ENCODE peak calls at places on chromosomes 5 and 9, in six cellular contexts. P is neuronal stem cell, U is NT2/D1, N is mammary epithelial cell, Z is IMR-90, O is colonic mucosa. W is an unnamed sample. For H3K4me1 and H3K36me3, the result is how much of the 10 kb centered on the place peaks cover.

GRCh38 chr5:159040181-159040580 is 59.5 kb downstream of the EBF1 start:
- DNase-seq in P (no peak), U (no peak), N (no peak), Z (no peak), O (no peak), W (no peak)

GRCh38 chr5:33530183-33530962 is 89.6 kb downstream of the TARS1 start:
- DNase-seq in P (no peak), U (no peak), N (no peak), Z (no peak), O (no peak), W (no peak)

GRCh38 chr5:88298425-88298824 is 29.8 kb upstream of the TMEM161B start:
- DNase-seq in P (no peak), U (no peak), N (peak), Z (peak), O (no peak), W (peak)

GRCh38 chr9:111037744-111038335 is 430 bp downstream of the LPAR1 start:
- DNase-seq in P (peak), U (no peak), N (peak), Z (peak), O (peak), W (peak)

GRCh38 chr5:172007153-172007794 is 836 bp upstream of the FBXW11 start:
- DNase-seq in P (no peak), U (no peak), N (no peak), Z (peak), O (peak), W (no peak)

GRCh38 chr5:62064993-62065392 is 241.0 kb upstream of the KIF2A start:
- DNase-seq in P (no peak), U (no peak), N (no peak), Z (no peak), O (no peak), W (no peak)

GRCh38 chr9:137252555-137253506 is 1.7 kb downstream of the STPG3 start:
- DNase-seq in P (no peak), U (no peak), N (no peak), Z (no peak), O (no peak), W (no peak)

GRCh38 chr9:131398204-131398603 is 4.3 kb downstream of the PRRC2B start:
- DNase-seq in P (no peak), U (no peak), N (peak), Z (no peak), O (no peak), W (peak)

GRCh38 chr9:98785333-98785933 is 10.9 kb downstream of the ANKS6 start:
- DNase-seq in P (no peak), U (no peak), N (no peak), Z (no peak), O (peak), W (no peak)

GRCh38 chr5:176846335-176847140 is 36.2 kb downstream of the UNC5A start:
- DNase-seq in P (no peak), U (no peak), N (peak), Z (no peak), O (no peak), W (no peak)

GRCh38 chr5:68196876-68197275 is 18.7 kb upstream of the PIK3R1 start:
- DNase-seq in P (no peak), U (no peak), N (no peak), Z (no peak), O (peak), W (no peak)

GRCh38 chr9:72896439-72896838 is 56.4 kb downstream of the ALDH1A1 start:
- DNase-seq in P (no peak), U (no peak), N (no peak), Z (no peak), O (no peak), W (no peak)

DNA sequence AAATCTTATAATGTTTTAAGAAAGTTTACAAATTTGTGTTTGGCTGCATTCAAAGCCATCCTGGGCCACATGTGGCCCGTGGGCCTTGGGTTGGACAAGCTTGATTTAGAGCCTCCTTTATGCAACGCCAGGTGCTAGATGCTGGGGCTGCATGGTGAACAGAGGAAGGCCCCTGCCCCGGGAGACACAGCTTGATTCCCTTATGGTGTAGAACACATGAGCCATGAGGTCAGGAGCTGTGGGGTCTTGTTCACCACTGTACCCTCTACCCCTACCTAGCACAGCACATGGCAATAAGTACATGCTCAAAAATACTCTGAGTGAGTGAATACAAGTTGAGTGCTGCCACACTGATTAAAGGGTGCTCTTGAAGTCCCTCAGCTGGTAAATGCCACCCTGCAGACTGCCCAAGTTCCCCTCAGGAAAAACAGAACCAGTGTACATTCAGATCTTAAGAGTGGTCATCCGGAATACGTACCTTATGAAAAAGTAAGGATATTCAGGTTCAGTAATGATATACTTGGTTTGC is 71.9 kb downstream of the ARRDC3 start:
- DNase-seq in P (no peak), U (no peak), N (no peak), Z (no peak), O (no peak), W (no peak)
- H3K4me1 ChIP-seq in P (under half), U (under half), N (half or more), Z (under half), O (under half), W (under half)

GRCh38 chr9:134671341-134672113 is 29.9 kb downstream of the COL5A1 start:
- DNase-seq in P (no peak), U (no peak), N (no peak), Z (no peak), O (no peak), W (no peak)

GRCh38 chr9:134666801-134667200 is 25.2 kb downstream of the COL5A1 start:
- DNase-seq in P (no peak), U (no peak), N (peak), Z (peak), O (no peak), W (peak)

GRCh38 chr9:134670851-134671281 is 29.3 kb downstream of the COL5A1 start:
- DNase-seq in P (no peak), U (no peak), N (no peak), Z (no peak), O (no peak), W (no peak)

GRCh38 chr9:134669556-134669955 is 28.0 kb downstream of the COL5A1 start:
- DNase-seq in P (no peak), U (no peak), N (no peak), Z (no peak), O (no peak), W (no peak)

GRCh38 chr9:134670042-134670525 is 28.5 kb downstream of the COL5A1 start:
- DNase-seq in P (no peak), U (no peak), N (peak), Z (peak), O (no peak), W (peak)
- H3K9ac ChIP-seq in P (no peak), U (no peak), N (no peak), Z (no peak), O (no peak), W (no peak)

DNA sequence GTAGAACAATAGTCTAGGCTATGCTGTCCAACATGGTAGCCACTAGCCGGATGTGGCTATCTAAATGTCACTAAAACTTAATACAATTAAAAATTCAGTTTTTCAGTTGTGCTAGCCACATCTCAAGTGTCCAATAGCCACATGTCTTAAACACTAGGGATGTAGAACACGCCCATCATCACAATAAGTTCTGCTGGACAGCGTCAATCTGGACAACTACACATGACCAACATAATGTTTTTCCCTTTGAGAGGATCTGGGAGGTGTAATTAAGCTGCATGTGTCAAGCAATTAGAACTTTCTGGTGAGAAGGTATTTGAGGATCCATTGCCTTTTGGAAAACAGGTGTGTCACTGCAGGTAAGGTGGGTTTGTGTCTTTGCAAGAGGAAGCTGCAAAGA is 424.6 kb upstream of the WWC1 start:
- DNase-seq in P (no peak), U (no peak), N (no peak), Z (no peak), O (no peak), W (no peak)
- H3K36me3 ChIP-seq in P (under half), U (under half), N (under half), Z (under half), O (under half), W (under half)

GRCh38 chr9:121310571-121310970 is 42.6 kb downstream of the GSN start:
- DNase-seq in P (no peak), U (no peak), N (no peak), Z (no peak), O (no peak), W (no peak)

GRCh38 chr9:121307976-121308375 is 40.0 kb downstream of the GSN start:
- DNase-seq in P (no peak), U (no peak), N (no peak), Z (no peak), O (no peak), W (no peak)

GRCh38 chr9:121309171-121309570 is 41.2 kb downstream of the GSN start:
- DNase-seq in P (no peak), U (no peak), N (no peak), Z (no peak), O (no peak), W (no peak)

GRCh38 chr9:121308765-121309164 is 40.8 kb downstream of the GSN start:
- DNase-seq in P (no peak), U (no peak), N (no peak), Z (no peak), O (no peak), W (no peak)

GRCh38 chr9:121309833-121310425 is 42.0 kb downstream of the GSN start:
- DNase-seq in P (no peak), U (no peak), N (no peak), Z (no peak), O (no peak), W (no peak)
- H3K4me1 ChIP-seq in P (under half), U (under half), N (under half), Z (under half), O (under half), W (under half)

DNA sequence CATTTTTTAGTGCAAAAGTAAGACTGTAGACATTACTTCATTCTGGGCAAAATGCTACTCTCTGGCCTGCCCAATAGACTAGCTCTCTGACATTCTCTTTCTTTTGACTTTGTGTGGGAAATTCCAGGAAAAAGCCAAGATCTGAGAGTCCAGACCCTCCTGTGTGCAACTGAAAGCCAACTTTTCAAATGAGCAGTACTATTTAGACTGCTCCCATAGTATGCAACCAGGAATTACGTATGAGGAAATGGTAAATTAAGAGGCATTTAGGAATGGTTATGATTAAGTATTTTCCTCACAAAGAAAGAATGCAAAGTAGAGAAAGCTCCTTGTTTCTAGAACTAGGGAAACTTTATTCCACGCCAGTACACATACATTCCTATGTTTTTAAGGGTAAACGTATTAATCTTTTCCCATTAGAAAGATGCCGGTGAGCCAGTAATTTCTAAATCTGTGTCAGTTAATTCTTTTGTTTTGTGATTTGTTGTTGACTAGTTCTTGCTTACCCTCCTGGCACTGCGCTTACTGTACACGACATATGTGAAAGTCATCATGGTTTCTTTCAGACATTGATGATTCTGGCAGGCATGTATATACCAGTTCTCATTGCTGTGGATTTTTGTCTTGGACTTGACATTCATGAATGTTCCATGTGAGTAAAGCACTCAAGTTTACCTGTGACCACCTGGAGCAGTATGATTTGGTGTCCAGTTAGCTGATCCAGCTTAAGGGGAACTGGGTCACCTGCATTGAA is 56.0 kb downstream of the AOPEP start:
- DNase-seq in P (no peak), U (no peak), N (no peak), Z (peak), O (no peak), W (peak)
- H3K9ac ChIP-seq in P (no peak), U (no peak), N (no peak), Z (peak), O (no peak), W (no peak)

GRCh38 chr5:55437452-55437851 is 97.3 kb downstream of the PLPP1 start:
- DNase-seq in P (no peak), U (no peak), N (no peak), Z (no peak), O (no peak), W (no peak)
- H3K36me3 ChIP-seq in P (under half), U (under half), N (under half), Z (under half), O (under half), W (under half)

GRCh38 chr9:38026021-38026809 is 42.8 kb downstream of the SHB start:
- DNase-seq in P (no peak), U (peak), N (peak), Z (peak), O (no peak), W (peak)
- H3K4me1 ChIP-seq in P (under half), U (under half), N (half or more), Z (half or more), O (under half), W (half or more)

GRCh38 chr5:25060575-25060974 is 415.8 kb upstream of the CDH10 start:
- DNase-seq in P (no peak), U (no peak), N (no peak), Z (no peak), O (no peak), W (no peak)
- H3K9ac ChIP-seq in P (no peak), U (no peak), N (no peak), Z (no peak), O (no peak), W (no peak)